ENCODE peak calls at places on chromosomes 11 and 22, in four cellular contexts. One of them, this sample, is unnamed.
A peak's percentile ranks its signal among the peaks of the same experiment; 100 is the strongest.

GRCh38 chr11:66233301-66233700 is 35.1 kb upstream of the RAB1B start:
- DNase-seq in ovary: no peak
- DNase-seq in activated B cell treated with CpG ODN at 0.5 μM for 24 hours: no peak
- DNase-seq in stimulated activated CD8-positive, alpha-beta memory T cell treated with anti-CD3 and anti-CD28 coated beads, Interleukin-15, amount 100 ng/mL, for 24 hours: no peak
- DNase-seq in this sample: no peak

GRCh38 chr11:103441021-103441420 is 331.8 kb downstream of the DYNC2H1 start:
- DNase-seq in ovary: no peak
- DNase-seq in activated B cell treated with CpG ODN at 0.5 μM for 24 hours: no peak
- DNase-seq in stimulated activated CD8-positive, alpha-beta memory T cell treated with anti-CD3 and anti-CD28 coated beads, Interleukin-15, amount 100 ng/mL, for 24 hours: no peak
- DNase-seq in this sample: no peak

GRCh38 chr22:44361391-44362126 is 48.8 kb upstream of the SHISAL1 start:
- DNase-seq in ovary: peak; percentile 7
- DNase-seq in activated B cell treated with CpG ODN at 0.5 μM for 24 hours: no peak
- DNase-seq in stimulated activated CD8-positive, alpha-beta memory T cell treated with anti-CD3 and anti-CD28 coated beads, Interleukin-15, amount 100 ng/mL, for 24 hours: no peak
- DNase-seq in this sample: no peak

GRCh38 chr11:47591764-47592163 is 2.4 kb downstream of the C1QTNF4 start:
- DNase-seq in ovary: no peak
- DNase-seq in activated B cell treated with CpG ODN at 0.5 μM for 24 hours: no peak
- DNase-seq in stimulated activated CD8-positive, alpha-beta memory T cell treated with anti-CD3 and anti-CD28 coated beads, Interleukin-15, amount 100 ng/mL, for 24 hours: no peak
- DNase-seq in this sample: no peak

GRCh38 chr11:132844956-132845355 is 687.3 kb downstream of the OPCML start:
- DNase-seq in ovary: no peak
- DNase-seq in activated B cell treated with CpG ODN at 0.5 μM for 24 hours: no peak
- DNase-seq in stimulated activated CD8-positive, alpha-beta memory T cell treated with anti-CD3 and anti-CD28 coated beads, Interleukin-15, amount 100 ng/mL, for 24 hours: no peak
- DNase-seq in this sample: peak; percentile 88

GRCh38 chr11:17972987-17973386 is 39.9 kb downstream of the SERGEF start:
- DNase-seq in ovary: peak; percentile 14
- DNase-seq in activated B cell treated with CpG ODN at 0.5 μM for 24 hours: no peak
- DNase-seq in stimulated activated CD8-positive, alpha-beta memory T cell treated with anti-CD3 and anti-CD28 coated beads, Interleukin-15, amount 100 ng/mL, for 24 hours: no peak
- DNase-seq in this sample: peak; percentile 87

GRCh38 chr11:15158351-15159015 is 43.8 kb downstream of the INSC start:
- DNase-seq in ovary: no peak
- DNase-seq in activated B cell treated with CpG ODN at 0.5 μM for 24 hours: no peak
- DNase-seq in stimulated activated CD8-positive, alpha-beta memory T cell treated with anti-CD3 and anti-CD28 coated beads, Interleukin-15, amount 100 ng/mL, for 24 hours: no peak
- DNase-seq in this sample: peak; percentile 80

GRCh38 chr11:117839234-117839882 is 14.8 kb upstream of the FXYD2 start:
- DNase-seq in ovary: no peak
- DNase-seq in activated B cell treated with CpG ODN at 0.5 μM for 24 hours: peak; percentile 12
- DNase-seq in stimulated activated CD8-positive, alpha-beta memory T cell treated with anti-CD3 and anti-CD28 coated beads, Interleukin-15, amount 100 ng/mL, for 24 hours: no peak
- DNase-seq in this sample: no peak

GRCh38 chr11:86955111-86955673 is at the start of gene FZD4:
- DNase-seq in ovary: peak; percentile 92
- DNase-seq in activated B cell treated with CpG ODN at 0.5 μM for 24 hours: peak; percentile 50
- DNase-seq in stimulated activated CD8-positive, alpha-beta memory T cell treated with anti-CD3 and anti-CD28 coated beads, Interleukin-15, amount 100 ng/mL, for 24 hours: peak; percentile 31
- DNase-seq in this sample: peak; percentile 81

GRCh38 chr22:37158963-37159290 is 9.2 kb upstream of the IL2RB start:
- DNase-seq in ovary: no peak
- DNase-seq in activated B cell treated with CpG ODN at 0.5 μM for 24 hours: no peak
- DNase-seq in stimulated activated CD8-positive, alpha-beta memory T cell treated with anti-CD3 and anti-CD28 coated beads, Interleukin-15, amount 100 ng/mL, for 24 hours: no peak
- DNase-seq in this sample: no peak

GRCh38 chr22:41532908-41533825 is 11.1 kb downstream of the POLR3H start:
- DNase-seq in ovary: peak; percentile 67
- DNase-seq in activated B cell treated with CpG ODN at 0.5 μM for 24 hours: peak; percentile 64
- DNase-seq in stimulated activated CD8-positive, alpha-beta memory T cell treated with anti-CD3 and anti-CD28 coated beads, Interleukin-15, amount 100 ng/mL, for 24 hours: peak; percentile 34
- DNase-seq in this sample: peak; percentile 48

GRCh38 chr22:20531404-20532181 is 24.2 kb downstream of the MED15 start:
- DNase-seq in ovary: no peak
- DNase-seq in activated B cell treated with CpG ODN at 0.5 μM for 24 hours: no peak
- DNase-seq in stimulated activated CD8-positive, alpha-beta memory T cell treated with anti-CD3 and anti-CD28 coated beads, Interleukin-15, amount 100 ng/mL, for 24 hours: no peak
- DNase-seq in this sample: peak; percentile 90

GRCh38 chr22:30628491-30628890 is 7.1 kb upstream of the SLC35E4 start:
- DNase-seq in ovary: no peak
- DNase-seq in activated B cell treated with CpG ODN at 0.5 μM for 24 hours: no peak
- DNase-seq in stimulated activated CD8-positive, alpha-beta memory T cell treated with anti-CD3 and anti-CD28 coated beads, Interleukin-15, amount 100 ng/mL, for 24 hours: no peak
- DNase-seq in this sample: no peak

GRCh38 chr11:66291706-66292542 is at the start of gene TMEM151A:
- DNase-seq in ovary: no peak
- DNase-seq in activated B cell treated with CpG ODN at 0.5 μM for 24 hours: peak; percentile 54
- DNase-seq in stimulated activated CD8-positive, alpha-beta memory T cell treated with anti-CD3 and anti-CD28 coated beads, Interleukin-15, amount 100 ng/mL, for 24 hours: no peak
- DNase-seq in this sample: no peak

GRCh38 chr11:85768473-85769146 is 42.3 kb downstream of the SYTL2 start:
- DNase-seq in ovary: no peak
- DNase-seq in activated B cell treated with CpG ODN at 0.5 μM for 24 hours: no peak
- DNase-seq in stimulated activated CD8-positive, alpha-beta memory T cell treated with anti-CD3 and anti-CD28 coated beads, Interleukin-15, amount 100 ng/mL, for 24 hours: no peak
- DNase-seq in this sample: no peak

GRCh38 chr11:122091850-122092249 is 24.2 kb downstream of the BLID start:
- DNase-seq in ovary: no peak
- DNase-seq in activated B cell treated with CpG ODN at 0.5 μM for 24 hours: no peak
- DNase-seq in stimulated activated CD8-positive, alpha-beta memory T cell treated with anti-CD3 and anti-CD28 coated beads, Interleukin-15, amount 100 ng/mL, for 24 hours: no peak
- DNase-seq in this sample: no peak

GRCh38 chr22:46027219-46028068 is 50.5 kb upstream of the WNT7B start:
- DNase-seq in ovary: peak; percentile 82
- DNase-seq in activated B cell treated with CpG ODN at 0.5 μM for 24 hours: no peak
- DNase-seq in stimulated activated CD8-positive, alpha-beta memory T cell treated with anti-CD3 and anti-CD28 coated beads, Interleukin-15, amount 100 ng/mL, for 24 hours: no peak
- DNase-seq in this sample: no peak

GRCh38 chr22:20884454-20884853 is 25.6 kb downstream of the SNAP29 start:
- DNase-seq in ovary: no peak
- DNase-seq in activated B cell treated with CpG ODN at 0.5 μM for 24 hours: no peak
- DNase-seq in stimulated activated CD8-positive, alpha-beta memory T cell treated with anti-CD3 and anti-CD28 coated beads, Interleukin-15, amount 100 ng/mL, for 24 hours: no peak
- DNase-seq in this sample: no peak

GRCh38 chr11:2342557-2342956 is 34.6 kb upstream of the CD81 start:
- DNase-seq in ovary: no peak
- DNase-seq in activated B cell treated with CpG ODN at 0.5 μM for 24 hours: no peak
- DNase-seq in stimulated activated CD8-positive, alpha-beta memory T cell treated with anti-CD3 and anti-CD28 coated beads, Interleukin-15, amount 100 ng/mL, for 24 hours: no peak
- DNase-seq in this sample: no peak

GRCh38 chr11:121741954-121742361 is 289.2 kb upstream of the SORL1-AS1 start:
- DNase-seq in ovary: peak; percentile 89
- DNase-seq in activated B cell treated with CpG ODN at 0.5 μM for 24 hours: no peak
- DNase-seq in stimulated activated CD8-positive, alpha-beta memory T cell treated with anti-CD3 and anti-CD28 coated beads, Interleukin-15, amount 100 ng/mL, for 24 hours: no peak
- DNase-seq in this sample: no peak

GRCh38 chr11:132310390-132311375 is 940.3 kb downstream of the NTM start:
- DNase-seq in ovary: no peak
- DNase-seq in activated B cell treated with CpG ODN at 0.5 μM for 24 hours: no peak
- DNase-seq in stimulated activated CD8-positive, alpha-beta memory T cell treated with anti-CD3 and anti-CD28 coated beads, Interleukin-15, amount 100 ng/mL, for 24 hours: no peak
- DNase-seq in this sample: no peak

GRCh38 chr22:36331912-36332622 is 55.7 kb downstream of the MYH9 start:
- DNase-seq in ovary: peak; percentile 54
- DNase-seq in activated B cell treated with CpG ODN at 0.5 μM for 24 hours: peak; percentile 43
- DNase-seq in stimulated activated CD8-positive, alpha-beta memory T cell treated with anti-CD3 and anti-CD28 coated beads, Interleukin-15, amount 100 ng/mL, for 24 hours: no peak
- DNase-seq in this sample: no peak

GRCh38 chr11:8283510-8284272 is 20.0 kb upstream of the LMO1 start:
- DNase-seq in ovary: no peak
- DNase-seq in activated B cell treated with CpG ODN at 0.5 μM for 24 hours: no peak
- DNase-seq in stimulated activated CD8-positive, alpha-beta memory T cell treated with anti-CD3 and anti-CD28 coated beads, Interleukin-15, amount 100 ng/mL, for 24 hours: no peak
- DNase-seq in this sample: no peak

GRCh38 chr22:22576244-22576988 is 17.4 kb upstream of the PRAME start:
- DNase-seq in ovary: peak; percentile 16
- DNase-seq in activated B cell treated with CpG ODN at 0.5 μM for 24 hours: no peak
- DNase-seq in stimulated activated CD8-positive, alpha-beta memory T cell treated with anti-CD3 and anti-CD28 coated beads, Interleukin-15, amount 100 ng/mL, for 24 hours: no peak
- DNase-seq in this sample: peak; percentile 15

GRCh38 chr22:24107668-24108067 is 73.6 kb upstream of the SUSD2 start:
- DNase-seq in ovary: peak; percentile 87
- DNase-seq in activated B cell treated with CpG ODN at 0.5 μM for 24 hours: no peak
- DNase-seq in stimulated activated CD8-positive, alpha-beta memory T cell treated with anti-CD3 and anti-CD28 coated beads, Interleukin-15, amount 100 ng/mL, for 24 hours: no peak
- DNase-seq in this sample: peak; percentile 20

GRCh38 chr11:117345039-117345438 is 17.4 kb downstream of the CEP164 start:
- DNase-seq in ovary: no peak
- DNase-seq in activated B cell treated with CpG ODN at 0.5 μM for 24 hours: no peak
- DNase-seq in stimulated activated CD8-positive, alpha-beta memory T cell treated with anti-CD3 and anti-CD28 coated beads, Interleukin-15, amount 100 ng/mL, for 24 hours: no peak
- DNase-seq in this sample: peak; percentile 19

GRCh38 chr11:9619971-9620370 is 43.9 kb upstream of the SWAP70 start:
- DNase-seq in ovary: no peak
- DNase-seq in activated B cell treated with CpG ODN at 0.5 μM for 24 hours: no peak
- DNase-seq in stimulated activated CD8-positive, alpha-beta memory T cell treated with anti-CD3 and anti-CD28 coated beads, Interleukin-15, amount 100 ng/mL, for 24 hours: no peak
- DNase-seq in this sample: no peak

GRCh38 chr11:108895579-108896480 is 231.0 kb downstream of the DDX10 start:
- DNase-seq in ovary: no peak
- DNase-seq in activated B cell treated with CpG ODN at 0.5 μM for 24 hours: no peak
- DNase-seq in stimulated activated CD8-positive, alpha-beta memory T cell treated with anti-CD3 and anti-CD28 coated beads, Interleukin-15, amount 100 ng/mL, for 24 hours: no peak
- DNase-seq in this sample: peak; percentile 71

GRCh38 chr11:17013548-17014320 is 480 bp downstream of the PLEKHA7 start:
- DNase-seq in ovary: peak; percentile 15
- DNase-seq in activated B cell treated with CpG ODN at 0.5 μM for 24 hours: peak; percentile 22
- DNase-seq in stimulated activated CD8-positive, alpha-beta memory T cell treated with anti-CD3 and anti-CD28 coated beads, Interleukin-15, amount 100 ng/mL, for 24 hours: peak; percentile 14
- DNase-seq in this sample: no peak

GRCh38 chr22:20904980-20905355 is 12.2 kb upstream of the CRKL start:
- DNase-seq in ovary: no peak
- DNase-seq in activated B cell treated with CpG ODN at 0.5 μM for 24 hours: no peak
- DNase-seq in stimulated activated CD8-positive, alpha-beta memory T cell treated with anti-CD3 and anti-CD28 coated beads, Interleukin-15, amount 100 ng/mL, for 24 hours: no peak
- DNase-seq in this sample: no peak

GRCh38 chr22:17132112-17132511 is 11.0 kb upstream of the TMEM121B start:
- DNase-seq in ovary: no peak
- DNase-seq in activated B cell treated with CpG ODN at 0.5 μM for 24 hours: no peak
- DNase-seq in stimulated activated CD8-positive, alpha-beta memory T cell treated with anti-CD3 and anti-CD28 coated beads, Interleukin-15, amount 100 ng/mL, for 24 hours: no peak
- DNase-seq in this sample: no peak

GRCh38 chr11:116180806-116181600 is 591.8 kb downstream of the BUD13 start:
- DNase-seq in ovary: no peak
- DNase-seq in activated B cell treated with CpG ODN at 0.5 μM for 24 hours: no peak
- DNase-seq in stimulated activated CD8-positive, alpha-beta memory T cell treated with anti-CD3 and anti-CD28 coated beads, Interleukin-15, amount 100 ng/mL, for 24 hours: no peak
- DNase-seq in this sample: no peak

GRCh38 chr11:115194798-115195101 is 309.5 kb downstream of the CADM1 start:
- DNase-seq in ovary: no peak
- DNase-seq in activated B cell treated with CpG ODN at 0.5 μM for 24 hours: no peak
- DNase-seq in stimulated activated CD8-positive, alpha-beta memory T cell treated with anti-CD3 and anti-CD28 coated beads, Interleukin-15, amount 100 ng/mL, for 24 hours: no peak
- DNase-seq in this sample: no peak

GRCh38 chr11:125887373-125888324 is at the start of gene HYLS1:
- DNase-seq in ovary: peak; percentile 92
- DNase-seq in activated B cell treated with CpG ODN at 0.5 μM for 24 hours: peak; percentile 97
- DNase-seq in stimulated activated CD8-positive, alpha-beta memory T cell treated with anti-CD3 and anti-CD28 coated beads, Interleukin-15, amount 100 ng/mL, for 24 hours: peak; percentile 98
- DNase-seq in this sample: peak; percentile 96

GRCh38 chr11:122439911-122440782 is 215.4 kb upstream of the UBASH3B start:
- DNase-seq in ovary: peak; percentile 71
- DNase-seq in activated B cell treated with CpG ODN at 0.5 μM for 24 hours: no peak
- DNase-seq in stimulated activated CD8-positive, alpha-beta memory T cell treated with anti-CD3 and anti-CD28 coated beads, Interleukin-15, amount 100 ng/mL, for 24 hours: no peak
- DNase-seq in this sample: no peak

GRCh38 chr11:2777871-2778629 is 78.3 kb upstream of the KCNQ1OT1 start:
- DNase-seq in ovary: peak; percentile 43
- DNase-seq in activated B cell treated with CpG ODN at 0.5 μM for 24 hours: peak; percentile 14
- DNase-seq in stimulated activated CD8-positive, alpha-beta memory T cell treated with anti-CD3 and anti-CD28 coated beads, Interleukin-15, amount 100 ng/mL, for 24 hours: no peak
- DNase-seq in this sample: no peak

GRCh38 chr11:95908826-95909225 is 15.1 kb downstream of the MTMR2 start:
- DNase-seq in ovary: no peak
- DNase-seq in activated B cell treated with CpG ODN at 0.5 μM for 24 hours: no peak
- DNase-seq in stimulated activated CD8-positive, alpha-beta memory T cell treated with anti-CD3 and anti-CD28 coated beads, Interleukin-15, amount 100 ng/mL, for 24 hours: no peak
- DNase-seq in this sample: peak; percentile 3

GRCh38 chr11:65661599-65662246 is 993 bp downstream of the RELA start:
- DNase-seq in ovary: no peak
- DNase-seq in activated B cell treated with CpG ODN at 0.5 μM for 24 hours: no peak
- DNase-seq in stimulated activated CD8-positive, alpha-beta memory T cell treated with anti-CD3 and anti-CD28 coated beads, Interleukin-15, amount 100 ng/mL, for 24 hours: no peak
- DNase-seq in this sample: no peak

This sample was measured in HFFc6.